ENCODE peak calls at places on chromosomes 11 and 22, in seven cellular contexts. N, D, W, E, V, B and G are unnamed samples.

GRCh38 chr11:69770525-69770924 is 4.6 kb downstream of the FGF4 start:
- DNase-seq in V (no peak), W (no peak), B (no peak), D (no peak), E (no peak), N (no peak), G (no peak)

GRCh38 chr22:47564651-47565050 is 802.2 kb downstream of the TBC1D22A start:
- DNase-seq in B (no peak), W (no peak), E (no peak), N (no peak), V (no peak), D (no peak), G (no peak)

GRCh38 chr11:36037031-36037430 is 93.2 kb downstream of the LDLRAD3 start:
- DNase-seq in N (peak), V (peak), W (no peak), D (no peak), B (no peak), E (no peak), G (no peak)

GRCh38 chr11:30710216-30710615 is 124.1 kb upstream of the MPPED2 start:
- DNase-seq in E (no peak), B (no peak), N (no peak), V (peak), W (no peak), D (no peak), G (no peak)

GRCh38 chr11:65615950-65616574 is 486 bp downstream of the PCNX3 start:
- DNase-seq in V (peak), N (no peak), B (peak), E (no peak), D (no peak), W (peak), G (peak)

GRCh38 chr22:34334893-34335292 is 414.6 kb upstream of the LARGE1 start:
- DNase-seq in E (no peak), B (no peak), W (no peak), V (no peak), N (no peak), D (no peak), G (no peak)

GRCh38 chr11:69208190-69209037 is 52.7 kb downstream of the SMIM38 start:
- DNase-seq in B (no peak), W (no peak), D (no peak), V (no peak), E (no peak), N (no peak), G (no peak)

GRCh38 chr11:3126901-3127691 is 38.0 kb downstream of the OSBPL5 start:
- DNase-seq in W (no peak), E (no peak), B (no peak), V (no peak), N (no peak), D (no peak), G (no peak)

GRCh38 chr11:70628881-70629844 is 230.8 kb downstream of the CTTN start:
- DNase-seq in B (no peak), V (no peak), D (peak), E (no peak), W (no peak), N (no peak), G (no peak)

GRCh38 chr11:46295996-46296519 is 18.6 kb downstream of the CREB3L1 start:
- DNase-seq in B (no peak), V (no peak), E (no peak), D (no peak), W (no peak), N (no peak), G (no peak)

GRCh38 chr11:30171661-30172060 is 59.2 kb upstream of the FSHB start:
- DNase-seq in V (no peak), B (no peak), E (no peak), N (no peak), W (no peak), D (no peak), G (no peak)

GRCh38 chr11:60831501-60832079 is 10.3 kb upstream of the CCDC86 start:
- DNase-seq in V (peak), B (no peak), W (no peak), E (no peak), N (peak), D (no peak), G (no peak)

GRCh38 chr11:77107950-77108349 is 5.3 kb downstream of the OMP start:
- DNase-seq in B (no peak), D (no peak), N (peak), V (peak), W (no peak), E (no peak), G (no peak)